ENCODE peak calls at places on chromosomes 12 and 14, in seven cellular contexts. C is H1, U is GM12878, G is HepG2, R is SK-N-SH, M is K562, T is GM12891. E is an unnamed sample.

GRCh38 chr12:22284871-22285270 is 49.6 kb downstream of the ST8SIA1 start:
- DNase-seq in U (no peak), M (no peak), R (no peak), T (no peak), C (no peak), G (no peak), E (no peak)

GRCh38 chr12:112973712-112974305 is 4.5 kb upstream of the OAS2 start:
- DNase-seq in M (no peak), T (no peak), C (no peak), G (no peak), U (no peak), R (no peak), E (no peak)

GRCh38 chr12:57452181-57452936 is 2.7 kb upstream of the INHBE start:
- DNase-seq in C (no peak), G (no peak), U (no peak), T (no peak), M (peak), R (no peak), E (no peak)

GRCh38 chr12:96907681-96908163 is 665 bp downstream of the NEDD1 start:
- DNase-seq in R (peak), T (peak), U (no peak), C (peak), M (peak), G (peak), E (no peak)

GRCh38 chr14:34035177-34035933 is 84.5 kb upstream of the EGLN3 start:
- DNase-seq in G (peak), C (no peak), R (peak), M (no peak), U (no peak), T (no peak), E (no peak)

GRCh38 chr12:50505945-50506344 is 1.2 kb downstream of the DIP2B start:
- DNase-seq in M (no peak), G (no peak), U (no peak), T (no peak), C (no peak), R (no peak), E (no peak)

GRCh38 chr12:6059860-6060565 is 64.5 kb downstream of the VWF start:
- DNase-seq in G (no peak), T (no peak), M (no peak), U (no peak), R (no peak), C (no peak), E (no peak)

GRCh38 chr14:50978888-50979287 is 34.6 kb upstream of the PYGL start:
- DNase-seq in G (no peak), T (peak), R (no peak), C (no peak), U (peak), M (no peak), E (no peak)

GRCh38 chr12:69330475-69331473 is 17.4 kb upstream of the LYZ start:
- DNase-seq in U (no peak), C (peak), M (peak), G (no peak), T (no peak), R (peak), E (peak)

GRCh38 chr12:4830568-4830967 is 79.1 kb upstream of the KCNA1 start:
- DNase-seq in C (no peak), U (no peak), M (no peak), R (no peak), G (no peak), T (no peak), E (no peak)

GRCh38 chr12:115433014-115433634 is 749.1 kb upstream of the TBX3 start:
- DNase-seq in G (peak), C (no peak), R (no peak), T (no peak), M (no peak), U (no peak), E (no peak)

GRCh38 chr12:42473561-42473960 is 116.0 kb downstream of the PRICKLE1 start:
- DNase-seq in C (no peak), U (no peak), R (no peak), G (no peak), T (no peak), M (no peak), E (no peak)

GRCh38 chr14:35121026-35121886 is 534 bp downstream of the PPP2R3C start:
- DNase-seq in C (no peak), M (no peak), R (no peak), T (no peak), U (no peak), G (no peak), E (no peak)

GRCh38 chr14:33127531-33127930 is 188.9 kb downstream of the NPAS3 start:
- DNase-seq in T (no peak), C (no peak), M (no peak), U (no peak), R (no peak), G (no peak), E (no peak)

GRCh38 chr12:68944296-68945076 is 11.5 kb upstream of the CPM start:
- DNase-seq in T (no peak), U (no peak), M (no peak), R (no peak), G (no peak), C (no peak), E (no peak)

GRCh38 chr12:93571854-93572711 is at the start of gene SOCS2:
- DNase-seq in C (peak), G (no peak), R (peak), U (no peak), T (peak), M (peak), E (no peak)

GRCh38 chr12:32032205-32032810 is 73.1 kb downstream of the RESF1 start:
- DNase-seq in G (no peak), C (no peak), M (no peak), R (no peak), T (no peak), U (no peak), E (no peak)

GRCh38 chr12:43957732-43958131 is 121.9 kb downstream of the TMEM117 start:
- DNase-seq in R (peak), G (peak), C (no peak), M (peak), U (peak), T (peak), E (peak)

GRCh38 chr14:58898655-58899316 is 261.0 kb downstream of the DACT1 start:
- DNase-seq in R (no peak), C (no peak), T (no peak), M (no peak), U (no peak), G (no peak), E (no peak)

GRCh38 chr12:51889216-51890134 is 1.6 kb downstream of the ANKRD33 start:
- DNase-seq in M (no peak), C (peak), T (no peak), G (no peak), U (no peak), R (peak), E (no peak)

GRCh38 chr12:33439587-33440011 is at the start of gene SYT10:
- DNase-seq in T (no peak), M (peak), R (peak), G (no peak), C (no peak), U (no peak), E (no peak)

GRCh38 chr12:68113644-68114043 is 45.9 kb downstream of the IFNG start:
- DNase-seq in T (no peak), M (peak), U (no peak), G (no peak), C (peak), R (no peak), E (no peak)

GRCh38 chr14:22819191-22819988 is 4.2 kb upstream of the SLC7A7 start:
- DNase-seq in T (no peak), R (no peak), M (no peak), C (peak), G (peak), U (no peak), E (no peak)

GRCh38 chr12:50545783-50546182 is 41.0 kb downstream of the DIP2B start:
- DNase-seq in U (no peak), R (no peak), T (no peak), G (no peak), C (no peak), M (no peak), E (no peak)

GRCh38 chr14:88333036-88333435 is 10.0 kb upstream of the KCNK10 start:
- DNase-seq in C (no peak), G (no peak), R (no peak), T (no peak), M (no peak), U (no peak), E (no peak)

GRCh38 chr12:117830471-117830870 is 138.3 kb downstream of the KSR2 start:
- DNase-seq in U (no peak), M (no peak), G (no peak), T (no peak), C (no peak), R (no peak), E (no peak)

GRCh38 chr14:78605065-78605762 is 435.0 kb downstream of the NRXN3 start:
- DNase-seq in U (no peak), M (no peak), T (no peak), R (no peak), G (no peak), C (no peak), E (no peak)

GRCh38 chr14:90827919-90828610 is 11.8 kb upstream of the TTC7B start:
- DNase-seq in C (peak), M (peak), G (peak), T (peak), R (peak), U (peak), E (peak)

GRCh38 chr14:72679591-72680151 is 214.2 kb downstream of the DPF3 start:
- DNase-seq in U (no peak), G (no peak), T (no peak), M (no peak), R (peak), C (no peak), E (no peak)

GRCh38 chr12:45518516-45519235 is 210.8 kb upstream of the ARID2 start:
- DNase-seq in U (no peak), M (no peak), C (no peak), G (no peak), T (no peak), R (peak), E (no peak)

GRCh38 chr14:94681300-94682060 is 69.3 kb downstream of the SERPINA3 start:
- DNase-seq in G (peak), C (no peak), T (peak), R (peak), U (no peak), M (peak), E (no peak)

GRCh38 chr12:19959353-19959752 is 409.0 kb upstream of the PDE3A start:
- DNase-seq in G (no peak), R (no peak), U (no peak), C (no peak), M (no peak), T (no peak), E (no peak)

GRCh38 chr14:34911209-34912150 is 36.3 kb upstream of the BAZ1A start:
- DNase-seq in G (no peak), C (no peak), T (no peak), U (no peak), M (no peak), R (no peak), E (no peak)

GRCh38 chr12:116068371-116068770 is 209.1 kb downstream of the MED13L start:
- DNase-seq in U (no peak), T (no peak), G (no peak), R (no peak), C (no peak), M (no peak), E (no peak)

GRCh38 chr14:50225067-50225973 is 6.1 kb downstream of the SOS2 start:
- DNase-seq in G (peak), R (peak), U (no peak), T (no peak), M (no peak), C (no peak), E (no peak)

GRCh38 chr14:58131386-58131785 is 20.6 kb downstream of the ARMH4 start:
- DNase-seq in T (no peak), R (no peak), U (no peak), C (no peak), M (peak), G (peak), E (no peak)

GRCh38 chr12:68768431-68768934 is 22.5 kb downstream of the SLC35E3 start:
- DNase-seq in G (no peak), U (no peak), T (no peak), R (no peak), C (no peak), M (no peak), E (no peak)

GRCh38 chr12:29241821-29242591 is 92.9 kb downstream of the FAR2 start:
- DNase-seq in C (no peak), M (no peak), G (peak), R (peak), T (no peak), U (peak), E (peak)
- TF ChIP-seq POLR2AphosphoS5 in C (no peak), M (no peak), G (no peak), R (no peak), T (no peak), U (no peak), E (no peak)

DNA sequence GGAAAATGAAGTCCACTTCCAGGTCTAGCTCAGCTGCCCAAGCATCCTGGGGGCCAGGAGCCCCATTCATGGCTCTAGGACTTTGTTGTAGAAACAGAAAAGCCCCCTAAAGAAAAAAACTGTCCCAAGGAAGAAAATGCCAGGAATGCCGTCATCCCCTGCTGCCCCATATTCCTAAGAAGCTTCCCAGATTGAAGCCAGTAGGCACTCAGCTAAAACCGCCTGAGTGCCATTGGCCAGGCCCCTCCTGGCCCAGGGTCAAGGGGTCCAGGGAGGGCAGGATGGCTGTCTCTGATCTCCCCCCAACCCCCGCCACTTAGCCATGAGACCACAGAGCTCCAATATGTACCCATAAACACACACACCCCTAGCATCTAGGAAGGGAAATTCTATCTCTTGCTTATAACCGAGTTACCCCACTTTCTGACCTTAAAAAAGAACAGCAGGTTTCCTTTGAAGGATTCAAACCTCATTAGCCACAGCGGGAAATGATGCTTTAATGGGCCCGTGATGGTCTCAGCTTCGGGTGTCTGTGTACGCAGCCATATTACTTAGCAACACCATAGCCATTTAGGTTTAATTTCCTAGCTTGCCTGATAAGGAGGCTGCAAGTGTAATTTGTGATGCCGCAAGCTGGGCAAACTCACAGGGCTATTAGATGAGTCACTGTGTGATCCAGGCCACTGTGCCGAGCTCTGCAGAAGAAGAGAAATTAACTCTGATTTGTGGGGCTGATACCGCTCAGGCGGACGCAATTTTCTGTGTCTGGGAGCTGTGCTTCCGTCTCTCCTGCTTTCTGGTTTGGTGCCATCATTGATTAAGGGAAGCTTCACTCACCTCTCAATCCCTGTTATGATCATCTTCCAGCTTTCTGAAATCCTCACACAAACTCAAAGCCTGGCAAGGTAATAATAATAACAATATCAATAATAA is 84.2 kb downstream of the GCH1 start:
- DNase-seq in G (peak), C (no peak), M (peak), R (peak), T (no peak), U (no peak), E (no peak)
- TF ChIP-seq TAF1 in G (no peak), C (no peak), M (no peak), R (no peak), T (no peak), U (no peak), E (no peak)

GRCh38 chr14:52061380-52061779 is 7.5 kb downstream of the NID2 start:
- DNase-seq in G (no peak), T (no peak), C (no peak), U (no peak), R (no peak), M (no peak), E (no peak)
- TF ChIP-seq POLR2AphosphoS5 in G (no peak), T (no peak), C (no peak), U (no peak), R (no peak), M (no peak), E (no peak)

GRCh38 chr12:94704452-94704871 is 54.1 kb upstream of the TMCC3 start:
- DNase-seq in C (no peak), G (peak), U (no peak), T (no peak), R (no peak), M (no peak), E (no peak)
- TF ChIP-seq TAF1 in C (no peak), G (no peak), U (no peak), T (no peak), R (no peak), M (no peak), E (no peak)

DNA sequence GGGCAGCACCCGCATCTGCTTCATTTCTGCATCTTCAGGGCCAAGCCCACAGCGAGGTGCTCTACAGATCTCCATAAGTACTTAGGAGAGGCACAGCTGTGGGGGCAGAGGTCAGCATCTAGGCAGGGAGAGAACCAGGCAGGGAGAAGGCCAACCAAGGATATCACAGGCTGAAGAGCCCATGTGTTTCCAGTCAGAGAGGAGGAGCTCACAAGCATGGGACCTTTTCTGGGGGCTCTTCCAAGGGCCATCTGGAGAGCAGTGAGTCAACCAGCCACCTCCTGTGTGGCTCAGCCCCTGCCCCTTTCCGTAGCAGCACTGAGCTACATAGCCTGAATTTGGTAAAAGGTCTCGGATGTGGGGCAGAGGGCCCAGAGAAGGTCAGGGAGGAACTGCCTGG is 78.5 kb downstream of the ARL6IP4 start:
- DNase-seq in M (no peak), G (no peak), U (no peak), T (no peak), C (no peak), R (no peak), E (no peak)
- TF ChIP-seq POLR2AphosphoS5 in M (no peak), G (no peak), U (no peak), T (no peak), C (no peak), R (no peak), E (no peak)

GRCh38 chr14:68113328-68113930 is 293.9 kb downstream of the RAD51B start:
- DNase-seq in R (no peak), C (no peak), M (no peak), T (no peak), G (no peak), U (no peak), E (no peak)

GRCh38 chr14:68110989-68111704 is 291.6 kb downstream of the RAD51B start:
- DNase-seq in T (no peak), M (no peak), R (no peak), C (no peak), U (peak), G (no peak), E (no peak)

GRCh38 chr14:68109132-68109531 is 289.6 kb downstream of the RAD51B start:
- DNase-seq in C (no peak), U (no peak), M (no peak), T (no peak), R (no peak), G (no peak), E (no peak)

GRCh38 chr14:68112456-68112855 is 292.9 kb downstream of the RAD51B start:
- DNase-seq in R (no peak), M (no peak), G (no peak), C (no peak), T (no peak), U (no peak), E (no peak)

GRCh38 chr14:68111733-68112270 is 292.2 kb downstream of the RAD51B start:
- DNase-seq in T (no peak), M (no peak), G (no peak), R (no peak), C (no peak), U (no peak), E (no peak)
- TF ChIP-seq TAF1 in T (no peak), M (no peak), G (no peak), R (no peak), C (no peak), U (no peak), E (no peak)

GRCh38 chr14:92877757-92878431 is 45.1 kb upstream of the CHGA start:
- DNase-seq in R (no peak), T (no peak), C (peak), G (peak), U (no peak), M (no peak), E (no peak)
- TF ChIP-seq POLR2AphosphoS5 in R (no peak), T (no peak), C (no peak), G (no peak), U (no peak), M (no peak), E (no peak)

GRCh38 chr12:121064116-121064515 is 25.1 kb upstream of the OASL start:
- DNase-seq in R (no peak), M (no peak), U (no peak), G (no peak), C (peak), T (no peak), E (no peak)

GRCh38 chr12:121069206-121069605 is 30.2 kb upstream of the OASL start:
- DNase-seq in U (no peak), C (no peak), M (no peak), T (no peak), R (no peak), G (no peak), E (no peak)

GRCh38 chr12:121061831-121062230 is 22.8 kb upstream of the OASL start:
- DNase-seq in R (peak), M (no peak), G (peak), C (no peak), U (no peak), T (no peak), E (no peak)

GRCh38 chr12:121062391-121063045 is 23.5 kb upstream of the OASL start:
- DNase-seq in C (peak), U (no peak), G (no peak), M (no peak), T (no peak), R (no peak), E (no peak)

DNA sequence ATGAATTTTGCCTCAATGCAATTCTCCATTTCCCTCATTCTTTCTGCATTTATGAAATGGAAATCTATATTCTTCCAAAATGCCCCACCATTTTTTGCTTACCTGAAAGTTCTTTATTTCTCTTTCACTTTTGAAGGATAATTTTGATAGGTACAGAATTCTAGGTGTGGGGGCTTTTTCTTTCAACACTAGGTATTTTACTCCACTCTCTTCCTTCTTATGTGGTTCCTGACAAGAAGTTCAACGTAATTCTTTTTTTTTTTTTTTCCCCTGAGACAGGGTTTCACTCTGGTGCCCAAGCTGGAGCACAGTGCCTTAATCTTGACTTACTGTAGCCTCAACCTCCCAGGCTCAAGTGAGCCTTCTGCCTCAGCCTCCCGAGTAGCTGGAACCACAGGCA is 26.3 kb upstream of the OASL start:
- DNase-seq in R (no peak), G (no peak), U (no peak), M (no peak), C (no peak), T (no peak), E (no peak)
- TF ChIP-seq TAF1 in R (no peak), G (no peak), U (no peak), M (no peak), C (no peak), T (no peak), E (no peak)

E was measured in GM12892.